ENCODE peak calls at places on chromosomes 3 and 15, in six cellular contexts. P, N, H, J, X and M are unnamed samples.
A peak's percentile ranks its signal among the peaks of the same experiment; 100 is the strongest.

GRCh38 chr15:62068787-62069170 is 2.0 kb downstream of the C2CD4A start:
- DNase-seq in P (no peak), N (no peak), H (no peak), J (no peak), X (no peak), M (no peak)

GRCh38 chr15:63610209-63610841 is 13.1 kb downstream of the FBXL22 start:
- DNase-seq in P (no peak), N (peak; percentile 74), H (peak; percentile 81), J (peak; percentile 78), X (peak; percentile 74), M (no peak)

GRCh38 chr15:71092056-71092600 is 23.1 kb upstream of the THSD4 start:
- DNase-seq in P (no peak), N (no peak), H (no peak), J (no peak), X (no peak), M (no peak)

GRCh38 chr15:83030021-83030420 is 18.6 kb upstream of the C15orf40 start:
- DNase-seq in P (no peak), N (no peak), H (no peak), J (no peak), X (no peak), M (no peak)

GRCh38 chr3:164380156-164380555 is 698.1 kb downstream of the SI start:
- DNase-seq in P (no peak), N (no peak), H (no peak), J (no peak), X (no peak), M (no peak)

GRCh38 chr15:71139264-71139663 is 24.0 kb downstream of the THSD4 start:
- DNase-seq in P (no peak), N (no peak), H (no peak), J (no peak), X (no peak), M (no peak)

GRCh38 chr15:78420766-78421165 is 17.2 kb upstream of the IREB2 start:
- DNase-seq in P (no peak), N (no peak), H (no peak), J (no peak), X (no peak), M (no peak)

GRCh38 chr3:186239321-186239720 is 122.7 kb downstream of the DGKG start:
- DNase-seq in P (no peak), N (no peak), H (no peak), J (no peak), X (no peak), M (no peak)

GRCh38 chr15:50925281-50925680 is 16.8 kb downstream of the AP4E1 start:
- DNase-seq in P (no peak), N (no peak), H (no peak), J (no peak), X (no peak), M (no peak)

GRCh38 chr3:101940521-101940992 is 91.2 kb downstream of the NFKBIZ start:
- DNase-seq in P (no peak), N (peak; percentile 23), H (peak; percentile 65), J (peak; percentile 69), X (peak; percentile 51), M (no peak)

GRCh38 chr15:39497016-39497758 is 83.7 kb upstream of the THBS1 start:
- DNase-seq in P (no peak), N (no peak), H (no peak), J (no peak), X (no peak), M (no peak)

GRCh38 chr3:83317605-83318004 is 1556.2 kb upstream of the GBE1 start:
- DNase-seq in P (no peak), N (no peak), H (no peak), J (no peak), X (no peak), M (no peak)

GRCh38 chr3:160005004-160005403 is 16.4 kb downstream of the IL12A start:
- DNase-seq in P (no peak), N (no peak), H (no peak), J (no peak), X (no peak), M (no peak)

GRCh38 chr3:55587476-55587875 is 100.4 kb upstream of the WNT5A start:
- DNase-seq in P (no peak), N (no peak), H (no peak), J (no peak), X (no peak), M (no peak)

GRCh38 chr3:169990431-169990830 is 23.8 kb downstream of the SEC62 start:
- DNase-seq in P (no peak), N (no peak), H (no peak), J (no peak), X (no peak), M (no peak)

GRCh38 chr3:5166846-5167245 is 20.7 kb upstream of the EDEM1 start:
- DNase-seq in P (no peak), N (no peak), H (no peak), J (no peak), X (no peak), M (no peak)

GRCh38 chr15:47384316-47384715 is 333.0 kb upstream of the SEMA6D start:
- DNase-seq in P (no peak), N (peak; percentile 55), H (no peak), J (peak; percentile 63), X (no peak), M (no peak)

GRCh38 chr3:122962149-122962548 is 65.4 kb downstream of the SEMA5B start:
- DNase-seq in P (no peak), N (no peak), H (no peak), J (peak; percentile 81), X (no peak), M (no peak)

GRCh38 chr3:61828158-61828874 is 266.9 kb downstream of the PTPRG start:
- DNase-seq in P (no peak), N (no peak), H (no peak), J (no peak), X (no peak), M (no peak)

DNA sequence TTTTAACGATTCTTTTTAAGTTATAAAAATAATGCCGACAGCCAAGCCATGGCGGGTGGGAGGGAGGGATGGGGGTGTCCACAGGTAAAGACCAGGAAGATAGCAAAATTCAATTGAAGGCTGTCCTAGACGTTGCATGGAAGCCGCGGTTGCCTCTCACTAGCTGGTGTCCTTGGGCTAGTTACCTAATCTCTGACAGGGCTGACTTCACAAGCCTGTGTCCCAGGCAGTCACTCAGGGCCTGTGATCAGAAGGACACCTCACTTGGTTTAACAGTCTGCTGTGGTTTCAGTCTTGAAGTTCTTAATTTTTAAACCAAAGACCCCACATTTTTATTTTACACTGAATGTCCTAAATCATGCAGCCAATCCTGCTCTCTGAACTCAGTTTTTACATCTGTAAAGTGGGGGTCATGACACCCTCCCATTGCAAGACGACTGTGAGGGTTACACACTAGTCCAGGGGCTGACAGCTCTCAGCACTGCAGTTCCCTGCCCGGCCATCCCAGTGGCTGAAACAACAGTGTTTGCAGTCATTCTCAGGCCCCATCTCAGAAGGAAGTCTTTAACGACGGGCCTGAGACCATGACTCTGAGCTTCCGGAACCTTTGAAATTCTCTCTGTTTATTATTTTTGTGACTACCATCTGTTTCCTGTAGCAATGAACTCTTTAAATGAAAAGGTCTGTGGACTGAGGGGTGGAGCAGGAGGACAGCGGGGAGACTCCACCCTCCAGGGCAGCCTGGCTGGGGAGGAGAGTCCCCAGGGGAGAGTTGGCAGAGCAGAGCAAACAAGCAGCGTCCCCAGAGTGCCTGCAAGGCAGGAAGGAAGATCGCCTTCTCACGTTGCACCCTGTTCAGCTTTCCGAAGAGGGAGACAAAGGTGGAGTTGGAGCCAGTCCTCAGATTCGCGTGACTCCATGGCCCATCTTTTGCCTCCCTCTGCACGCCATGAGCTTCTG is 525.4 kb upstream of the PROK2 start:
- DNase-seq in P (no peak), N (no peak), H (peak; percentile 42), J (peak; percentile 60), X (no peak), M (no peak)
- H3K4me3 ChIP-seq in P (peak overlapping the region; percentile 32), N (no peak overlapping the region), H (no peak overlapping the region), J (no peak overlapping the region), X (no peak overlapping the region), M (no peak overlapping the region)

GRCh38 chr15:94081829-94082228 is 149.5 kb upstream of the MCTP2 start:
- DNase-seq in P (no peak), N (no peak), H (no peak), J (no peak), X (no peak), M (no peak)

GRCh38 chr15:94080989-94081605 is 150.3 kb upstream of the MCTP2 start:
- DNase-seq in P (no peak), N (no peak), H (no peak), J (no peak), X (no peak), M (no peak)

GRCh38 chr15:94079968-94080367 is 151.4 kb upstream of the MCTP2 start:
- DNase-seq in P (no peak), N (no peak), H (no peak), J (no peak), X (no peak), M (no peak)

GRCh38 chr15:94080416-94080815 is 150.9 kb upstream of the MCTP2 start:
- DNase-seq in P (no peak), N (no peak), H (no peak), J (peak; percentile 55), X (peak; percentile 86), M (no peak)

DNA sequence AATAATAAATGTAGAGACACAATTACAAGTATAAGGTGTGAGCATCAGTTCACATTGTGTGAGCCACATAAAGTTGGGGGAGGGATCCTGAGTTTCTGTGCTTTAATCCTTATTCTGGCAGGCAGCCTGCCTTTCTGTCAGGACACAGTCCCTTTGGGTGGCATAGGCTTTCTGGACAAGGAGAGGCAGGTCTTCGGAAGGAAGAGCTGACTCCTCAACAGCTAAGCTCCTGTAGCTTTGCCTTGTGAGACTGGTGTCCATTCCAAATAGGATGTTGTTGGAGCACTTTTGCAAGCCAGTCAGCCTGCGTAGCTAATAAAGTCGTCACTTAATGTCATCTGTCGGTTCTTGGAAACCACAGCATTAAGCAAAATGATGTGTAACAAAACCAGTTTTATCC is 151.9 kb upstream of the MCTP2 start:
- DNase-seq in P (no peak), N (no peak), H (no peak), J (no peak), X (no peak), M (no peak)
- H3K27me3 ChIP-seq in P (no peaks in the 10 kb centered on the region), N (no peaks in the 10 kb centered on the region), H (no peaks in the 10 kb centered on the region), J (no peaks in the 10 kb centered on the region), X (no peaks in the 10 kb centered on the region), M (no peaks in the 10 kb centered on the region)

GRCh38 chr3:146593776-146594175 is 11.4 kb downstream of the PLSCR5 start:
- DNase-seq in P (no peak), N (no peak), H (no peak), J (no peak), X (no peak), M (no peak)
- H3K27ac ChIP-seq in P (no peak overlapping the region), N (no peak overlapping the region), H (no peak overlapping the region), J (no peak overlapping the region), X (no peak overlapping the region), M (no peak overlapping the region)

DNA sequence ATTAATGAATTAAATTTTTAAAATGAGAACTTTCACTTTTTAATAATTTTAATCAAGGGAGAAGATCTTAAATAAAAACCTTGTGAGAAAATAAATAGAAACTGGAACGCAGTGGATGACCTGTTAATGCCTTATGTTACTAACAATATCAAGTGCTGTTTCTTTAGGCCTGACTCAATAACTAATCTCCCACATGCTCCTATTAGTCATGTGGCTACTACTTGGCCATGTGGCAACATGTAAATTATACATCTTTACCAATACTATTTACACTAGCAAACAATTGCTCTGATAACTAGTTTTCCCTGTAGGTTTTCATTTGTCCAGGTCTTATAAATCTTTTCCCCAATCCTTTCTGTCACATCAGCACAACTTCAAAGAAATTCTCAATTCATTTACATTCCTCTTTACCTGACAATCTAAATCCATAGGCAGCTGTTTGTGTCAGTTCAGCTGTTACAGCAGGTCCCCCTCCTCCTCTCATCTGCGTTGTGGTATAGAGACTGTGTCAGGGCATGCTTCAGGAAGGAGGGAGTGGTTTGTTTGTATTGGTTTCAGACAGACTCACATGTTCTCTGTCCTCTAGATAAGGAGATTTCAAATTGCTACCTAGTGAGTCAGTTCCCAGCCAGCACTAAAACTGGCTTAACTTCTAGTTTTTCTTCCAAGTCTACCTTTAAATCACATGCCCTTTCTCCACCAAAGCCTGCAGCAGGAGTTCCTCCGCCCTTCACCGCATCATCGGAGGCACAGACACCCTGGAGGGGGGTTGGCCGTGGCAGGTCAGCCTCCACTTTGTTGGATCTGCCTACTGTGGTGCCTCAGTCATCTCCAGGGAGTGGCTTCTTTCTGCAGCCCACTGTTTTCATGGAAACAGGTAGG is 11.3 kb upstream of the C3orf52 start:
- DNase-seq in P (no peak), N (no peak), H (no peak), J (no peak), X (no peak), M (no peak)
- H3K4me3 ChIP-seq in P (no peak overlapping the region), N (no peak overlapping the region), H (no peak overlapping the region), J (no peak overlapping the region), X (no peak overlapping the region), M (no peak overlapping the region)